ENCODE peak calls at places on chromosomes 12 and 14, in six cellular contexts. One of them, this sample, is unnamed.
A peak's percentile ranks its signal among the peaks of the same experiment; 100 is the strongest.

GRCh38 chr14:75515631-75515999 is 6.7 kb upstream of the BATF start:
- DNase-seq in K562: no peak
- DNase-seq in uterus: no peak
- DNase-seq in neural progenitor cell: no peak
- DNase-seq in colonic mucosa: no peak
- DNase-seq in endothelial cell of umbilical vein: no peak
- DNase-seq in this sample: no peak

GRCh38 chr12:43444940-43445564 is 107.0 kb downstream of the ADAMTS20 start:
- DNase-seq in K562: peak; percentile 4
- DNase-seq in uterus: no peak
- DNase-seq in neural progenitor cell: peak; percentile 74
- DNase-seq in colonic mucosa: peak; percentile 35
- DNase-seq in endothelial cell of umbilical vein: peak; percentile 76
- DNase-seq in this sample: no peak

GRCh38 chr12:11973396-11973795 is 97.3 kb upstream of the BCL2L14 start:
- DNase-seq in K562: no peak
- DNase-seq in uterus: no peak
- DNase-seq in neural progenitor cell: no peak
- DNase-seq in colonic mucosa: no peak
- DNase-seq in endothelial cell of umbilical vein: no peak
- DNase-seq in this sample: no peak

GRCh38 chr12:19654630-19655384 is 215.5 kb downstream of the AEBP2 start:
- DNase-seq in K562: no peak
- DNase-seq in uterus: no peak
- DNase-seq in neural progenitor cell: no peak
- DNase-seq in colonic mucosa: no peak
- DNase-seq in endothelial cell of umbilical vein: peak; percentile 29
- DNase-seq in this sample: no peak

GRCh38 chr14:88895116-88895515 is 70.7 kb downstream of the TTC8 start:
- DNase-seq in K562: no peak
- DNase-seq in uterus: no peak
- DNase-seq in neural progenitor cell: no peak
- DNase-seq in colonic mucosa: no peak
- DNase-seq in endothelial cell of umbilical vein: no peak
- DNase-seq in this sample: no peak

GRCh38 chr14:98909251-98909944 is 362.6 kb downstream of the BCL11B start:
- DNase-seq in K562: no peak
- DNase-seq in uterus: no peak
- DNase-seq in neural progenitor cell: no peak
- DNase-seq in colonic mucosa: no peak
- DNase-seq in endothelial cell of umbilical vein: no peak
- DNase-seq in this sample: no peak

GRCh38 chr12:15757553-15758255 is 31.5 kb downstream of the EPS8 start:
- DNase-seq in K562: no peak
- DNase-seq in uterus: no peak
- DNase-seq in neural progenitor cell: no peak
- DNase-seq in colonic mucosa: no peak
- DNase-seq in endothelial cell of umbilical vein: no peak
- DNase-seq in this sample: no peak

GRCh38 chr12:46131729-46132128 is 137.1 kb downstream of the SLC38A1 start:
- DNase-seq in K562: no peak
- DNase-seq in uterus: no peak
- DNase-seq in neural progenitor cell: peak; percentile 25
- DNase-seq in colonic mucosa: no peak
- DNase-seq in endothelial cell of umbilical vein: no peak
- DNase-seq in this sample: no peak

GRCh38 chr14:52939427-52939826 is 11.4 kb downstream of the FERMT2 start:
- DNase-seq in K562: no peak
- DNase-seq in uterus: no peak
- DNase-seq in neural progenitor cell: no peak
- DNase-seq in colonic mucosa: no peak
- DNase-seq in endothelial cell of umbilical vein: no peak
- DNase-seq in this sample: no peak

GRCh38 chr12:88401153-88401552 is 179.1 kb downstream of the KITLG start:
- DNase-seq in K562: no peak
- DNase-seq in uterus: no peak
- DNase-seq in neural progenitor cell: no peak
- DNase-seq in colonic mucosa: no peak
- DNase-seq in endothelial cell of umbilical vein: peak; percentile 74
- DNase-seq in this sample: no peak

GRCh38 chr12:118830251-118830650 is 151.1 kb upstream of the SRRM4 start:
- DNase-seq in K562: no peak
- DNase-seq in uterus: no peak
- DNase-seq in neural progenitor cell: no peak
- DNase-seq in colonic mucosa: no peak
- DNase-seq in endothelial cell of umbilical vein: no peak
- DNase-seq in this sample: no peak

GRCh38 chr12:46364777-46365580 is 7.6 kb downstream of the SLC38A2 start:
- DNase-seq in K562: no peak
- DNase-seq in uterus: no peak
- DNase-seq in neural progenitor cell: no peak
- DNase-seq in colonic mucosa: peak; percentile 70
- DNase-seq in endothelial cell of umbilical vein: peak; percentile 72
- DNase-seq in this sample: peak; percentile 71

GRCh38 chr12:47813491-47814196 is 6.1 kb downstream of the HDAC7 start:
- DNase-seq in K562: peak; percentile 53
- DNase-seq in uterus: no peak
- DNase-seq in neural progenitor cell: peak; percentile 53
- DNase-seq in colonic mucosa: no peak
- DNase-seq in endothelial cell of umbilical vein: peak; percentile 55
- DNase-seq in this sample: no peak

GRCh38 chr14:52061890-52062289 is 7.0 kb downstream of the NID2 start:
- DNase-seq in K562: no peak
- DNase-seq in uterus: no peak
- DNase-seq in neural progenitor cell: no peak
- DNase-seq in colonic mucosa: no peak
- DNase-seq in endothelial cell of umbilical vein: no peak
- DNase-seq in this sample: no peak

GRCh38 chr14:104290756-104291122 is 152.4 kb downstream of the KIF26A start:
- DNase-seq in K562: no peak
- DNase-seq in uterus: no peak
- DNase-seq in neural progenitor cell: no peak
- DNase-seq in colonic mucosa: no peak
- DNase-seq in endothelial cell of umbilical vein: no peak
- DNase-seq in this sample: no peak

GRCh38 chr12:124852329-124852831 is 11.3 kb downstream of the SCARB1 start:
- DNase-seq in K562: no peak
- DNase-seq in uterus: no peak
- DNase-seq in neural progenitor cell: no peak
- DNase-seq in colonic mucosa: peak; percentile 73
- DNase-seq in endothelial cell of umbilical vein: no peak
- DNase-seq in this sample: no peak

GRCh38 chr12:14619731-14620501 is 52.2 kb upstream of the PLBD1 start:
- DNase-seq in K562: no peak
- DNase-seq in uterus: no peak
- DNase-seq in neural progenitor cell: no peak
- DNase-seq in colonic mucosa: peak; percentile 63
- DNase-seq in endothelial cell of umbilical vein: no peak
- DNase-seq in this sample: no peak

GRCh38 chr14:74135386-74135785 is 50.6 kb downstream of the LIN52 start:
- DNase-seq in K562: no peak
- DNase-seq in uterus: no peak
- DNase-seq in neural progenitor cell: no peak
- DNase-seq in colonic mucosa: no peak
- DNase-seq in endothelial cell of umbilical vein: no peak
- DNase-seq in this sample: no peak

GRCh38 chr12:3896851-3897351 is 23.7 kb upstream of the PARP11 start:
- DNase-seq in K562: no peak
- DNase-seq in uterus: no peak
- DNase-seq in neural progenitor cell: peak; percentile 52
- DNase-seq in colonic mucosa: no peak
- DNase-seq in endothelial cell of umbilical vein: no peak
- DNase-seq in this sample: no peak

GRCh38 chr12:58414398-58414871 is 473.1 kb downstream of the ATP23 start:
- DNase-seq in K562: no peak
- DNase-seq in uterus: no peak
- DNase-seq in neural progenitor cell: no peak
- DNase-seq in colonic mucosa: no peak
- DNase-seq in endothelial cell of umbilical vein: peak; percentile 44
- DNase-seq in this sample: no peak

GRCh38 chr12:120276734-120277133 is 11.2 kb upstream of the PXN start:
- DNase-seq in K562: no peak
- DNase-seq in uterus: no peak
- DNase-seq in neural progenitor cell: no peak
- DNase-seq in colonic mucosa: no peak
- DNase-seq in endothelial cell of umbilical vein: no peak
- DNase-seq in this sample: no peak

GRCh38 chr12:132196038-132196872 is 52.0 kb downstream of the NOC4L start:
- DNase-seq in K562: no peak
- DNase-seq in uterus: no peak
- DNase-seq in neural progenitor cell: peak; percentile 49
- DNase-seq in colonic mucosa: no peak
- DNase-seq in endothelial cell of umbilical vein: no peak
- DNase-seq in this sample: no peak

GRCh38 chr14:65286443-65286842 is 126.1 kb upstream of the FUT8 start:
- DNase-seq in K562: peak; percentile 33
- DNase-seq in uterus: no peak
- DNase-seq in neural progenitor cell: no peak
- DNase-seq in colonic mucosa: no peak
- DNase-seq in endothelial cell of umbilical vein: no peak
- DNase-seq in this sample: no peak

DNA sequence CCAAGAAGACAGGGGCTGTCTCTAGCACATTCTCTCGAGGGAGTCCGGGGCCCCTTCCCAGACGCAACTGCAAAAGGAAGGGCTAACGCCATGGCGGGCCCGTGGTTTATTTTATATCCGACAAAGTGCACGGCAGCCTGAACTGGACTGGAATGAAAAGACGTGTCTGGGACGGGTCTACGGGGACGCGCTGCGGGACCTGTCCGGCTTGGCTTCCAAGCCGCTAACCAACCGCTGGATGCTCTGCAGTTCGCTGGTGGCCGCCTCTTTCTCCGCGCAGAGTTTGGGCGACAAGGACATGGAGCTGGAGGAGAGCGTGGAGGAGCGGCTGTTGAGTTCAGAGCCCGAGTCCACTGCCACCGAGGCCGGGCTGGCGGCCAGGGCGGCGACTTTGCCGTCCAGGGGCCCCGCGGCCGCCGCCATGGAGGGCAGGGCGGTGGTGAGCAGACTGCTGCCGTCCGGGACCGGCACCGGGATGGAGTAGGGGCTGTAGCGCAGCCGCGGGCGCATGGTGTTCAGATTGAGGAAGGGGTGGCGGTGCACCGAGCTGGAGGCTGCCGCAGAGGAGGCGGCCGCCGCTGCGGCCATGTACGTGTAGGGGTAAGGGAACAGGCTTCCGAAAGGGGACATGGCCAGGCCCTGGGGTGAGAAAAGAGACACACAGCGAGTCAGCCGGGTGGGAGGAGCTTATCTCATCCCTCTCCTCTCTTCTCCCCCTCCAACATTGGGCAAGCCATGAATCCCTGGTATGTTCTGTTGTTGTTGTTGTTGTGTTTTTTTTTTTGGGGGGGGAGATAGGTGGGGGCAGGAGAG is 12.1 kb downstream of the TBX3 start:
- DNase-seq in K562: no peak
- DNase-seq in uterus: peak; percentile 63
- DNase-seq in neural progenitor cell: peak; percentile 75
- DNase-seq in colonic mucosa: no peak
- DNase-seq in endothelial cell of umbilical vein: no peak
- DNase-seq in this sample: no peak
- H3K4me3 ChIP-seq in K562: no peak overlapping the region
- H3K4me3 ChIP-seq in uterus: peak overlapping the region; percentile 14
- H3K4me3 ChIP-seq in neural progenitor cell: peak overlapping the region; percentile 17
- H3K4me3 ChIP-seq in colonic mucosa: no peak overlapping the region
- H3K4me3 ChIP-seq in endothelial cell of umbilical vein: no peak overlapping the region
- H3K4me3 ChIP-seq in this sample: no peak overlapping the region

GRCh38 chr12:122837306-122838265 is 2.3 kb downstream of the HIP1R start:
- DNase-seq in K562: peak; percentile 39
- DNase-seq in uterus: no peak
- DNase-seq in neural progenitor cell: no peak
- DNase-seq in colonic mucosa: peak; percentile 69
- DNase-seq in endothelial cell of umbilical vein: no peak
- DNase-seq in this sample: no peak
- H3K4me3 ChIP-seq in K562: no peak overlapping the region
- H3K4me3 ChIP-seq in uterus: no peak overlapping the region
- H3K4me3 ChIP-seq in neural progenitor cell: no peak overlapping the region
- H3K4me3 ChIP-seq in colonic mucosa: peak overlapping the region; percentile 54
- H3K4me3 ChIP-seq in endothelial cell of umbilical vein: no peak overlapping the region
- H3K4me3 ChIP-seq in this sample: no peak overlapping the region

GRCh38 chr14:77799863-77800730 is at the start of gene ADCK1:
- DNase-seq in K562: peak; percentile 82
- DNase-seq in uterus: peak; percentile 80
- DNase-seq in neural progenitor cell: peak; percentile 89
- DNase-seq in colonic mucosa: peak; percentile 92
- DNase-seq in endothelial cell of umbilical vein: peak; percentile 82
- DNase-seq in this sample: peak; percentile 90
- H3K4me3 ChIP-seq in K562: peak within 1 kb of the TSS; percentile 71
- H3K4me3 ChIP-seq in uterus: peak within 1 kb of the TSS; percentile 33
- H3K4me3 ChIP-seq in neural progenitor cell: peak within 1 kb of the TSS; percentile 64
- H3K4me3 ChIP-seq in colonic mucosa: peak within 1 kb of the TSS; percentile 98
- H3K4me3 ChIP-seq in endothelial cell of umbilical vein: peak within 1 kb of the TSS; percentile 29
- H3K4me3 ChIP-seq in this sample: peak within 1 kb of the TSS; percentile 43

DNA sequence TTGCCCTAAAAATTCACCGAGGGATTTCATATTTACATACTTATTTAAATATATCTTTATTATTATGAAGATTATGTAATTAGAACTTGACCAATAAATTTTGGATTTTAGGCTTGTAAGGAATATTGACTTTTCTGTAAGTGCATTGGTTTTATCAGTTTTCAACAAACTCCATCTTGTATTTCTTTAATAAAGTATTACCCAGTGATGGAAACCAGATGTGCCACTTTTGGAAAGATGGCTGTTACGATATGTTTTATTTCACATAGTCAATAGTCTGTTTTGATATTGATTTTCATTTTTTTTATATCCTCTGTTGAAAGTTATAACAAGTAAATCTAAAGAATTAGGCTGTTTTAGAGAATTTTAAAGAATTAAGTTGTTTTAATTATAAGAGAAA is 1.8 kb downstream of the MON2 start:
- DNase-seq in K562: no peak
- DNase-seq in uterus: no peak
- DNase-seq in neural progenitor cell: no peak
- DNase-seq in colonic mucosa: no peak
- DNase-seq in endothelial cell of umbilical vein: no peak
- DNase-seq in this sample: no peak
- H3K4me3 ChIP-seq in K562: peak overlapping the region; percentile 98
- H3K4me3 ChIP-seq in uterus: no peak overlapping the region
- H3K4me3 ChIP-seq in neural progenitor cell: peak overlapping the region; percentile 85
- H3K4me3 ChIP-seq in colonic mucosa: peak overlapping the region; percentile 98
- H3K4me3 ChIP-seq in endothelial cell of umbilical vein: no peak overlapping the region
- H3K4me3 ChIP-seq in this sample: peak overlapping the region; percentile 74

GRCh38 chr12:48970702-48971334 is 717 bp downstream of the WNT10B start:
- DNase-seq in K562: no peak
- DNase-seq in uterus: no peak
- DNase-seq in neural progenitor cell: no peak
- DNase-seq in colonic mucosa: no peak
- DNase-seq in endothelial cell of umbilical vein: no peak
- DNase-seq in this sample: no peak
- H3K4me3 ChIP-seq in K562: peak overlapping the region; percentile 42
- H3K4me3 ChIP-seq in uterus: no peak overlapping the region
- H3K4me3 ChIP-seq in neural progenitor cell: peak overlapping the region; percentile 40
- H3K4me3 ChIP-seq in colonic mucosa: no peak overlapping the region
- H3K4me3 ChIP-seq in endothelial cell of umbilical vein: no peak overlapping the region
- H3K4me3 ChIP-seq in this sample: peak overlapping the region; percentile 42

GRCh38 chr14:60183724-60184596 is 18.8 kb upstream of the DHRS7 start:
- DNase-seq in K562: no peak
- DNase-seq in uterus: no peak
- DNase-seq in neural progenitor cell: peak; percentile 87
- DNase-seq in colonic mucosa: no peak
- DNase-seq in endothelial cell of umbilical vein: peak; percentile 74
- DNase-seq in this sample: no peak
- H3K4me3 ChIP-seq in K562: no peak overlapping the region
- H3K4me3 ChIP-seq in uterus: peak overlapping the region; percentile 28
- H3K4me3 ChIP-seq in neural progenitor cell: peak overlapping the region; percentile 21
- H3K4me3 ChIP-seq in colonic mucosa: peak overlapping the region; percentile 29
- H3K4me3 ChIP-seq in endothelial cell of umbilical vein: peak overlapping the region; percentile 15
- H3K4me3 ChIP-seq in this sample: peak overlapping the region; percentile 49

This sample was measured in heart right ventricle.